ENCODE peak calls at places on chromosome 17, in seven cellular contexts. O, P, N, V, W, B and U are unnamed samples. For H3K36me3, the result is how much of the 10 kb centered on the place peaks cover.

GRCh38 chr17:81682565-81683207 is 911 bp downstream of the ARL16 start:
- DNase-seq in O (no peak), P (no peak), N (no peak), V (no peak), W (no peak), B (peak), U (no peak)

GRCh38 chr17:3526491-3526890 is 31.1 kb downstream of the TRPV3 start:
- DNase-seq in O (no peak), P (peak), N (no peak), V (no peak), W (no peak), B (no peak), U (no peak)

GRCh38 chr17:4600563-4600962 is 16.2 kb downstream of the SMTNL2 start:
- DNase-seq in O (peak), P (no peak), N (peak), V (no peak), W (peak), B (no peak), U (no peak)

GRCh38 chr17:75843577-75844529 is at the start of gene UNC13D:
- DNase-seq in O (no peak), P (peak), N (no peak), V (peak), W (peak), B (peak), U (peak)

GRCh38 chr17:20010099-20010863 is 1.1 kb downstream of the SPECC1 start:
- DNase-seq in O (peak), P (no peak), N (no peak), V (peak), W (peak), B (no peak), U (peak)

GRCh38 chr17:38693700-38694329 is 11.3 kb upstream of the MLLT6 start:
- DNase-seq in O (peak), P (peak), N (peak), V (peak), W (no peak), B (no peak), U (peak)

GRCh38 chr17:20234266-20234665 is 225.1 kb downstream of the SPECC1 start:
- DNase-seq in O (no peak), P (no peak), N (no peak), V (no peak), W (no peak), B (no peak), U (no peak)

GRCh38 chr17:18225121-18225561 is 294 bp upstream of the LLGL1 start:
- DNase-seq in O (peak), P (peak), N (peak), V (peak), W (peak), B (peak), U (peak)

GRCh38 chr17:71329310-71330098 is 791.3 kb upstream of the SOX9 start:
- DNase-seq in O (no peak), P (no peak), N (no peak), V (no peak), W (no peak), B (no peak), U (peak)

GRCh38 chr17:48054238-48055185 is 6.4 kb downstream of the NFE2L1 start:
- DNase-seq in O (peak), P (peak), N (peak), V (peak), W (peak), B (peak), U (no peak)

GRCh38 chr17:48282303-48282702 is 147.7 kb downstream of the SKAP1 start:
- DNase-seq in O (no peak), P (no peak), N (no peak), V (no peak), W (no peak), B (no peak), U (no peak)

GRCh38 chr17:9331512-9332163 is 244.0 kb downstream of the STX8 start:
- DNase-seq in O (no peak), P (no peak), N (no peak), V (no peak), W (no peak), B (no peak), U (no peak)

GRCh38 chr17:82317394-82318168 is at the start of gene CD7:
- DNase-seq in O (no peak), P (peak), N (no peak), V (no peak), W (no peak), B (no peak), U (peak)

GRCh38 chr17:83103200-83103937 is 24.0 kb downstream of the METRNL start:
- DNase-seq in O (no peak), P (peak), N (no peak), V (peak), W (no peak), B (no peak), U (peak)

GRCh38 chr17:67281736-67282135 is 36.7 kb upstream of the HELZ start:
- DNase-seq in O (no peak), P (peak), N (no peak), V (no peak), W (no peak), B (peak), U (no peak)

GRCh38 chr17:57419940-57420522 is 163.7 kb downstream of the MSI2 start:
- DNase-seq in O (no peak), P (no peak), N (no peak), V (no peak), W (no peak), B (no peak), U (no peak)
- H3K27ac ChIP-seq in O (no peak), P (no peak), N (peak), V (no peak), W (no peak), B (no peak), U (no peak)

GRCh38 chr17:37429442-37429841 is 22.8 kb downstream of the TADA2A start:
- DNase-seq in O (no peak), P (no peak), N (no peak), V (no peak), W (no peak), B (no peak), U (no peak)
- H3K36me3 ChIP-seq in O (under half), P (under half), N (under half), V (under half), W (half or more), B (half or more), U (under half)

GRCh38 chr17:73166731-73167581 is 2.1 kb downstream of the SSTR2 start:
- DNase-seq in O (no peak), P (no peak), N (no peak), V (no peak), W (peak), B (no peak), U (no peak)
- H3K4me3 ChIP-seq in O (peak), P (peak), N (peak), V (peak), W (peak), B (no peak), U (no peak)

DNA sequence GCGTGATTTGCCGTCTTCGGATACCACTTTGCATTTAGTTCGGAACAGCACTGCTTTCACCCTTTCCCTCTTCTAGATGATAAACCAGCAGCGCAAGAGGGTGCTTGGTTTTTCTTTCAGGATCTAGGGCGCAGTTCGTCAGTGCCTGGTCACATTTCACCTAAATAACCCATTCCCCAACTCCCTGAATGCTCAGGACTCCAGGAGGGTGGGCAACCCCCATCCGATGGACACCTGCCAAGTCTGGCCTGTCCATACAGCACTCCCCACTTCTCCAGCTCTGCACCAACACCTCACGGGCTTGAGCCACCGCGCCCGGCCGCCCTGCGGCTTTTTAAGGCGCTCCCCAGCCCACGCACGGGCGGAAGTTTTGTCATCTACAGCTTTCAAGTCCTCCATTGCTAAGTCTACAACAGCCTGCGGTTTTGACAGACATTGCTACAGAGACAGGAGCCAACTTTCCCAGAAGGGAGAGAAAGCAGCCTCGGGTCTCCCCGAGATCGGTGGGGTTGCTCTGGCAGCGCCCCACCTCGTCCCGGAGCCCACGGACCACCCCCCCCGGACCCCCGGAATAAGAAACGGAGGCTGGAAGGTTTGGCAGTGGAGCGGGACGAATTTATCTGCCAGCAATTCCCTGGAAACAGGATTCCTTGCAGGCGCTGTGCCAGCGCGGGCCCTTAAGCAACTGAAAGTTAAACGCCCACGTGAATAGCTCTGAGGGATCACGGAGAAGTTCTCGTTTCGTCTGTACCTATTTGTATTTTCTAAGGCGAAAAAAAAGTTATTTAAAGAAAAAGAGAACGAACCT is 38.6 kb upstream of the SLFN13 start:
- DNase-seq in O (peak), P (peak), N (peak), V (peak), W (no peak), B (no peak), U (peak)
- H3K27ac ChIP-seq in O (peak), P (no peak), N (no peak), V (no peak), W (no peak), B (no peak), U (peak)

DNA sequence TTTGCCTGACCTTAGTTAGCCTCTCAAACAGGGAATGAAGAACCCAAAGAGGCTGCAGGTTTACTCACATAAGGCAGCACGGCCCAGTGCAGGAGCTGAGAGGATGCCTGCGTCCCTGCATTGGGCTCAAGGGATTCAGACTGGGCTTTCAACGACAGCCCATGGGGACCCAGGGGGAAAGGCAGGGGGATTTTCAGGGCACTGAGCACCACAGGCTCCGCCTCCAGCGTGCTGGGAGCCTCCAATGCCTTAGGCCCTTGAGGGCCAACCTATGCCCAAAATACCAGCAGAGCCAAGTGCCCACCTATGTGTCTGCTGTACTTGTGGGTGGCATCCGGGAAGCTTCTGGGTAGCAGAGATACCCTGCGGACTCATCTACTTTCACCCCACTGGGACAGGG is 22.3 kb downstream of the DCAKD start:
- DNase-seq in O (no peak), P (no peak), N (no peak), V (no peak), W (no peak), B (no peak), U (no peak)
- H3K36me3 ChIP-seq in O (under half), P (under half), N (under half), V (under half), W (half or more), B (half or more), U (under half)

GRCh38 chr17:77376795-77377751 is 236.3 kb downstream of the SEC14L1 start:
- DNase-seq in O (no peak), P (no peak), N (no peak), V (peak), W (peak), B (no peak), U (no peak)

GRCh38 chr17:77374170-77374936 is 233.6 kb downstream of the SEC14L1 start:
- DNase-seq in O (peak), P (peak), N (peak), V (peak), W (peak), B (no peak), U (peak)

GRCh38 chr17:77375108-77375507 is 234.3 kb downstream of the SEC14L1 start:
- DNase-seq in O (no peak), P (no peak), N (no peak), V (peak), W (no peak), B (no peak), U (no peak)

GRCh38 chr17:77375526-77375916 is 234.8 kb downstream of the SEC14L1 start:
- DNase-seq in O (no peak), P (no peak), N (no peak), V (no peak), W (no peak), B (no peak), U (no peak)

DNA sequence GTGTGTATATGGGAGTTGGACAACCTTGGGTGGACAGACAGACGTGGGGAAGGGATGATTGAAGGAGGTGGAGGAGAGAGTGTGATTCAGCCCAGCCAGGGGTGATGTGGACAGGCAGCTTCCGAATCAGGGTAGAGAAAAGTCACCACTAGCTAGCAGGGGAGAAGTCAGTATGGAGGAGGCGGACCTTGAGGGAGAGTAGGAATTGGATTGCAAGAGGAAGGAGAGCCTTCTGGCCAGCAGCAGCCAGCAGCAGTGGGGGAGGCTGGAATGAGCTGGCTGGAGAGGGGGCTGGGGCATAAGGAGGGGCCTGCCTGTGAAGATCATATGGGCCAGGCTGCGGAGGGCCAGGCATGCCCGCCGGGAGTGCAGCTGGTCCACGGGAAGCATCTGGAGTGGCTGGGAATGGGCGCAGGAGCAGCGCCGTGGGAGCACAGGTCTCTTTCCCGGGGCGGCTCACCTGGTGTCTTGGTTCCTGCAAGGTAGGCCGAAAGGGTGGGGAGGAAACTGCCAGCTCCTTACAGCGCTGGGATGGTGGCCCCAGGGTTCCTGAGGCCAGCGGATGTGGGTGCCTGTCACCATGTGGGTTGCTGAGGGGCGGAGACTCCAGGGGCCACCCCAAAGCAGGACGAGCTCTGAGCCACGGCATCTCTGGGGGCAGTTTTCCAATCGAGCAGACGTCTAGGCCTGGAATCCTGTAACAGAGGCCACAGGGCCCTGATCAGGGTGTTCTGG is 235.3 kb downstream of the SEC14L1 start:
- DNase-seq in O (no peak), P (no peak), N (no peak), V (peak), W (peak), B (no peak), U (peak)
- H3K4me3 ChIP-seq in O (peak), P (peak), N (peak), V (peak), W (peak), B (no peak), U (peak)

DNA sequence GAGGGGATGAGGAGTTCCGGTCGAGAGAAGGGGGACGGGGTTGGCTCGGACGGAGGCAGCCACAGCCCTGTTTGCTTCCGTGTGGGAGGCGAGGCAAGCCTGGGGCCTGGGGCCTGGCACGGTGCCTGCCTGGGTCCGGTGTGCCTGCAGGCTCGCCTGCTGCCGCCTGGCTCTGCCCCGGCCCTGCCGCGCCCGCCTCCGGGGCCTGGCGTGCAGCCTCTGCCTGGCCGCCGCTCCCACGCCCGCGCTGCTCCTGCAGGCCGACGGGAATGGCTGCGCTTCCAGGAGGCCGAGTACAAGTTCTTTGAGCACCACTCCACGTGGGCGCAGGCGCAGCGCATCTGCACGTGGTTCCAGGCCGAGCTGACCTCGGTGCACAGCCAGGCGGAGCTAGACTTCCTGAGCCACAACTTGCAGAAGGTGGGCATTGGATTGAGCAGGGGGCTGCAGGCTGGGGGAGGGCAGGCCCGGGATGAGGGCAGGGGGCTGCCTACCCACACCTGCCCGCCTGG is 53.1 kb downstream of the MRC2 start:
- DNase-seq in O (no peak), P (no peak), N (no peak), V (peak), W (no peak), B (no peak), U (peak)
- H3K27ac ChIP-seq in O (no peak), P (no peak), N (no peak), V (no peak), W (peak), B (no peak), U (no peak)

GRCh38 chr17:17130077-17130844 is 75.9 kb downstream of the PLD6 start:
- DNase-seq in O (no peak), P (peak), N (peak), V (no peak), W (no peak), B (no peak), U (no peak)
- H3K36me3 ChIP-seq in O (under half), P (under half), N (under half), V (under half), W (half or more), B (half or more), U (under half)